ENCODE peak calls at places on chromosome 12, in four cellular contexts. Y, A, K and X are unnamed samples.

GRCh38 chr12:128047266-128048060 is 219.5 kb upstream of the TMEM132C start:
- DNase-seq in Y (no peak), A (no peak), K (no peak), X (no peak)

GRCh38 chr12:8773456-8773855 is 49.0 kb upstream of the A2ML1 start:
- DNase-seq in Y (no peak), A (no peak), K (no peak), X (no peak)

GRCh38 chr12:14664434-14665023 is 31.9 kb downstream of the GUCY2C start:
- DNase-seq in Y (no peak), A (peak), K (peak), X (no peak)

GRCh38 chr12:114690267-114691135 is 6.5 kb upstream of the TBX3 start:
- DNase-seq in Y (no peak), A (no peak), K (no peak), X (no peak)

GRCh38 chr12:89395712-89396111 is 43.4 kb upstream of the DUSP6 start:
- DNase-seq in Y (no peak), A (no peak), K (no peak), X (no peak)

GRCh38 chr12:96034631-96035282 is 630 bp downstream of the LTA4H start:
- DNase-seq in Y (no peak), A (peak), K (peak), X (no peak)

GRCh38 chr12:4562034-4562657 is at the start of gene DYRK4:
- DNase-seq in Y (no peak), A (peak), K (peak), X (peak)

GRCh38 chr12:92899388-92900001 is 29.6 kb downstream of the EEA1 start:
- DNase-seq in Y (peak), A (peak), K (peak), X (no peak)

GRCh38 chr12:132367401-132367851 is 38.0 kb upstream of the GALNT9 start:
- DNase-seq in Y (no peak), A (no peak), K (no peak), X (no peak)

GRCh38 chr12:70692681-70693288 is 55.6 kb upstream of the PTPRB start:
- DNase-seq in Y (no peak), A (peak), K (peak), X (no peak)

GRCh38 chr12:32198555-32198954 is 91.9 kb downstream of the BICD1 start:
- DNase-seq in Y (no peak), A (peak), K (peak), X (no peak)

GRCh38 chr12:2550470-2551090 is 244.2 kb upstream of the FKBP4 start:
- DNase-seq in Y (no peak), A (no peak), K (peak), X (no peak)

GRCh38 chr12:2551097-2551496 is 243.7 kb upstream of the FKBP4 start:
- DNase-seq in Y (no peak), A (no peak), K (no peak), X (no peak)

GRCh38 chr12:2548095-2548494 is 246.7 kb upstream of the FKBP4 start:
- DNase-seq in Y (no peak), A (no peak), K (no peak), X (no peak)

GRCh38 chr12:2544213-2544612 is 250.6 kb upstream of the FKBP4 start:
- DNase-seq in Y (no peak), A (no peak), K (no peak), X (no peak)

DNA sequence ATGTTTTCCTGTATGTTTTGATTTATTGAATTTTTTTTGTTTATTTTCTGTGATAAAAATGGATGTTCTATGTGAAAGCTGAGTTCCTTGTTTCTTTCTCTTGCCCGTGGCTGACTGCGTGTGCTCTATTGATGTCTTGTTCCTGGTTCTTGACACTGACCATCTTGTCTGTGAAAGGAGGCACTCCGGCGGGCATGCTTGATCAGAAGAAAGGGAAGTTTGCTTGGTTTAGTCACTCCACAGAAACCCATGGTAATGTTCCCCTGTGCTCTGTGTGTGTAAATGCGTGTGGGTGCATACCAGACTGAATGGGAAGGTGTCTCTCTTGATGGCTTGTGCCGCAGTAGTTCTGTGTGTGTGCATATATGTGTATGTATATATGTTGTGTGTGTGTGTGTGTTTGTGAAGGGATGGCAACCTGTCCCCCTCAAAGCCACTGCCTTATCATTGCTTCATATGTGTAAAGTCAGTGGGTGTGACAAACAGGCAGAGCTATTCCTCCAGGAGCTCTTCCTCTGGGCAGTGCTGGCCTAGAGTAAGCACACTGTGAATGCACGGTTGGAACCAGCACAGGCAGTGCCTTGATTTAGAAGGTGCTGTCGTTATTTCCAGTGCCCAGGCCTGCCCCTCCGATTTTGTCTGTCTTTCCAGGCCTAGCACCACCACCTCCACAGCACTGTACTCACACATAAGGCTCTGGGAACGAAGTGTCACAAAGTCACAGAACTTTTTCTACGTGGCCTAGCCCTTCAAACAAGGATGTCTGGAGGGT is 247.3 kb upstream of the FKBP4 start:
- DNase-seq in Y (no peak), A (no peak), K (no peak), X (no peak)
- TF ChIP-seq CTCF in Y (no peak), A (no peak), K (no peak), X (no peak)

DNA sequence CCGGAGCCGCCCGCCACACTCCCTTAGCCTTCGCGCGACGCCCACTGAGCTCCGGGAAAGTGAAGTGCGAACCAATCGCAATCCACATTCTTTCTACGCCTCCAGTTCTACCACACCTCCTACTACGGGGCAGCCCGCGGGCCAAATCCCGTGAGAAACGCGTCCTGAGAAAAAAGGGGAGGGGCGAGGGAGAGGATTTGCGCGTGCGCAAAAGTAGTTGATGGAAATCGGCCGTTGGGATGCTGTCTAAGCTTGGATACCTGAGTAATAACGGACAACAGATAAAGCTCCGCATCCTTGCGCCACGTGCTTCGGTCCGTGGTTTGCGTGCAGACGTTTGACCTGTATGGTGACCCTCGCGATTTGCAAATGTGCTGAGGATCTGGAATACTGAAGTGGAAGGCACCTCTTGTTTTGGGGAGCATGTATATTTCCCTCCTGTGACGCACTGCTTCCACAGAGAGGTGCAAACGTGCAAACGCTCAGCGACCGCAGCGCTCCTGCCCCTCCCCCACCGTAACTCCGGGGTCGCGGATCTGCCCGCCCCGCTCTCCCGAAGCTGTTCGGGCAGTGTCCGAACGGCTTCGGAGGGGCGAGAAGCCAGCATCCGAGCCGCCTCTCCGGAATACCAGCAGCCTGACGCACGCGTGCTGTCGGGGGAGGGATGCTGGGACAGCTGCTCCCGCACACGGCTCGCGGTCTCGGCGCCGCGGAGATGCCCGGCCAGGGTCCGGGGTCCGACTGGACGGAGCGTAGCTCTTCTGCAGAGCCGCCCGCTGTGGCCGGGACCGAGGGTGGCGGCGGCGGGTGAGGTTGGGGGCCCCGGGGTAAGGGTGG is at the start of the genes FAM216A and GPN3:
- DNase-seq in Y (peak), A (peak), K (peak), X (peak)
- TF ChIP-seq CTCF in Y (peak), A (no peak), K (no peak), X (no peak)

GRCh38 chr12:122200541-122201175 is 2.9 kb upstream of the B3GNT4 start:
- DNase-seq in Y (no peak), A (no peak), K (no peak), X (no peak)
- TF ChIP-seq CTCF in Y (no peak), A (no peak), K (no peak), X (no peak)

GRCh38 chr12:49068879-49069506 is 786 bp downstream of the RHEBL1 start:
- DNase-seq in Y (no peak), A (no peak), K (no peak), X (no peak)
- TF ChIP-seq CTCF in Y (no peak), A (no peak), K (no peak), X (no peak)

GRCh38 chr12:51848843-51849735 is 571 bp upstream of the FIGNL2 start:
- DNase-seq in Y (no peak), A (no peak), K (no peak), X (no peak)
- TF ChIP-seq CTCF in Y (no peak), A (no peak), K (no peak), X (no peak)

DNA sequence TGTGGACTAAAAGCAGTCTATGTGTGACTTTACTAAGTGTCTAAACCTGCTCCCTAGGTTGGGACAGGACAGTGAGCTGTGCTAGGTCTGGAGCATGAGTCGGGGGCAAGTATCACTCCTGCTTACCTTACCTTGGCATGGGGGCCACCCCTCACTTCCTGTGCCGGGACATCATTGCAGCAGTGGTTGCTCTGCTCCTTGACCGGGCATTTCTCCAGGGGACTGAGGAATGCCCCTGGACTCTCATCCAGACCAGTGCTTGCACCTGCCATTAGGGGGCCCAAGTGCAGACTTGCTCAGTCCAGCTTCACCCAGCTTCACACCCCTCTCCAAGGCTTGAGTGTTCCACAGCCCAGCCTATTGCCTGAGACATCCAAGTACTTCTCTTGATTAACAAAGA is 84.7 kb upstream of the NELL2 start:
- DNase-seq in Y (no peak), A (no peak), K (no peak), X (no peak)
- TF ChIP-seq CTCF in Y (no peak), A (no peak), K (no peak), X (no peak)

GRCh38 chr12:105281694-105282049 is 45.7 kb upstream of the APPL2 start:
- DNase-seq in Y (no peak), A (no peak), K (no peak), X (no peak)
- TF ChIP-seq CTCF in Y (no peak), A (no peak), K (peak), X (no peak)